ENCODE peak calls at places on chromosomes 4 and X, in six cellular contexts. One of them, this sample, is unnamed.

GRCh38 chr4:101244349-101244748 is 103.0 kb downstream of the PPP3CA start:
- DNase-seq in IMR-90: no peak
- DNase-seq in hepatocyte: no peak
- DNase-seq in SK-N-SH: no peak
- DNase-seq in mammary epithelial cell: no peak
- DNase-seq in PC-9: no peak
- DNase-seq in this sample: no peak

GRCh38 chrX:44784241-44784640 is 59.6 kb upstream of the DUSP21 start:
- DNase-seq in IMR-90: no peak
- DNase-seq in hepatocyte: no peak
- DNase-seq in SK-N-SH: no peak
- DNase-seq in mammary epithelial cell: peak; percentile 19
- DNase-seq in PC-9: no peak
- DNase-seq in this sample: peak; percentile 72

GRCh38 chr4:125624951-125625350 is 310.2 kb downstream of the FAT4 start:
- DNase-seq in IMR-90: no peak
- DNase-seq in hepatocyte: no peak
- DNase-seq in SK-N-SH: no peak
- DNase-seq in mammary epithelial cell: peak; percentile 4
- DNase-seq in PC-9: no peak
- DNase-seq in this sample: no peak

GRCh38 chr4:148793221-148793620 is 351.0 kb upstream of the NR3C2 start:
- DNase-seq in IMR-90: peak; percentile 67
- DNase-seq in hepatocyte: no peak
- DNase-seq in SK-N-SH: no peak
- DNase-seq in mammary epithelial cell: no peak
- DNase-seq in PC-9: no peak
- DNase-seq in this sample: no peak

GRCh38 chrX:49163555-49164419 is 1.2 kb downstream of the MAGIX start:
- DNase-seq in IMR-90: peak; percentile 73
- DNase-seq in hepatocyte: peak; percentile 89
- DNase-seq in SK-N-SH: peak; percentile 90
- DNase-seq in mammary epithelial cell: peak; percentile 73
- DNase-seq in PC-9: peak; percentile 77
- DNase-seq in this sample: peak; percentile 88

GRCh38 chr4:110869862-110870577 is 247.1 kb upstream of the PITX2 start:
- DNase-seq in IMR-90: peak; percentile 25
- DNase-seq in hepatocyte: no peak
- DNase-seq in SK-N-SH: no peak
- DNase-seq in mammary epithelial cell: no peak
- DNase-seq in PC-9: no peak
- DNase-seq in this sample: no peak

GRCh38 chr4:112329672-112330372 is 32.7 kb downstream of the ALPK1 start:
- DNase-seq in IMR-90: no peak
- DNase-seq in hepatocyte: no peak
- DNase-seq in SK-N-SH: no peak
- DNase-seq in mammary epithelial cell: no peak
- DNase-seq in PC-9: no peak
- DNase-seq in this sample: no peak

GRCh38 chrX:37783284-37783683 is 3.4 kb downstream of the CYBB start:
- DNase-seq in IMR-90: no peak
- DNase-seq in hepatocyte: no peak
- DNase-seq in SK-N-SH: no peak
- DNase-seq in mammary epithelial cell: no peak
- DNase-seq in PC-9: no peak
- DNase-seq in this sample: no peak

GRCh38 chr4:1990676-1991075 is 18.1 kb downstream of the NELFA start:
- DNase-seq in IMR-90: no peak
- DNase-seq in hepatocyte: no peak
- DNase-seq in SK-N-SH: no peak
- DNase-seq in mammary epithelial cell: no peak
- DNase-seq in PC-9: no peak
- DNase-seq in this sample: no peak

GRCh38 chrX:29662759-29663503 is 552.4 kb upstream of the MAGEB2 start:
- DNase-seq in IMR-90: peak; percentile 98
- DNase-seq in hepatocyte: peak; percentile 48
- DNase-seq in SK-N-SH: no peak
- DNase-seq in mammary epithelial cell: peak; percentile 97
- DNase-seq in PC-9: peak; percentile 63
- DNase-seq in this sample: peak; percentile 95

GRCh38 chrX:69562904-69563568 is 52.9 kb upstream of the EDA start:
- DNase-seq in IMR-90: no peak
- DNase-seq in hepatocyte: no peak
- DNase-seq in SK-N-SH: no peak
- DNase-seq in mammary epithelial cell: no peak
- DNase-seq in PC-9: no peak
- DNase-seq in this sample: no peak

GRCh38 chr4:102869569-102870227 is 906 bp downstream of the CISD2 start:
- DNase-seq in IMR-90: peak; percentile 2
- DNase-seq in hepatocyte: no peak
- DNase-seq in SK-N-SH: no peak
- DNase-seq in mammary epithelial cell: no peak
- DNase-seq in PC-9: no peak
- DNase-seq in this sample: no peak

GRCh38 chr4:117623321-117623720 is 411.0 kb upstream of the NDST3 start:
- DNase-seq in IMR-90: no peak
- DNase-seq in hepatocyte: no peak
- DNase-seq in SK-N-SH: no peak
- DNase-seq in mammary epithelial cell: no peak
- DNase-seq in PC-9: no peak
- DNase-seq in this sample: no peak

GRCh38 chr4:61194601-61195000 is 5.5 kb upstream of the ADGRL3 start:
- DNase-seq in IMR-90: no peak
- DNase-seq in hepatocyte: no peak
- DNase-seq in SK-N-SH: no peak
- DNase-seq in mammary epithelial cell: no peak
- DNase-seq in PC-9: no peak
- DNase-seq in this sample: no peak

GRCh38 chr4:37978509-37978908 is 18.3 kb downstream of the PTTG2 start:
- DNase-seq in IMR-90: no peak
- DNase-seq in hepatocyte: no peak
- DNase-seq in SK-N-SH: no peak
- DNase-seq in mammary epithelial cell: no peak
- DNase-seq in PC-9: no peak
- DNase-seq in this sample: peak; percentile 48

GRCh38 chr4:138181288-138181687 is 60.9 kb downstream of the SLC7A11 start:
- DNase-seq in IMR-90: peak; percentile 25
- DNase-seq in hepatocyte: peak; percentile 65
- DNase-seq in SK-N-SH: no peak
- DNase-seq in mammary epithelial cell: no peak
- DNase-seq in PC-9: no peak
- DNase-seq in this sample: no peak

GRCh38 chrX:111282991-111283390 is 12.7 kb upstream of the CAPN6 start:
- DNase-seq in IMR-90: no peak
- DNase-seq in hepatocyte: no peak
- DNase-seq in SK-N-SH: no peak
- DNase-seq in mammary epithelial cell: no peak
- DNase-seq in PC-9: no peak
- DNase-seq in this sample: no peak

GRCh38 chr4:88706574-88706973 is 8.9 kb upstream of the NAP1L5 start:
- DNase-seq in IMR-90: peak; percentile 77
- DNase-seq in hepatocyte: peak; percentile 58
- DNase-seq in SK-N-SH: peak; percentile 57
- DNase-seq in mammary epithelial cell: peak; percentile 26
- DNase-seq in PC-9: no peak
- DNase-seq in this sample: peak; percentile 67

GRCh38 chrX:50471390-50471789 is 765 bp upstream of the DGKK start:
- DNase-seq in IMR-90: no peak
- DNase-seq in hepatocyte: peak; percentile 8
- DNase-seq in SK-N-SH: peak; percentile 27
- DNase-seq in mammary epithelial cell: no peak
- DNase-seq in PC-9: no peak
- DNase-seq in this sample: no peak
- H3K27me3 ChIP-seq in IMR-90: peaks cover 32% of the 10 kb centered on the region
- H3K27me3 ChIP-seq in hepatocyte: peaks cover 69% of the 10 kb centered on the region
- H3K27me3 ChIP-seq in SK-N-SH: peaks cover 42% of the 10 kb centered on the region
- H3K27me3 ChIP-seq in mammary epithelial cell: peaks cover 28% of the 10 kb centered on the region
- H3K27me3 ChIP-seq in PC-9: no peaks in the 10 kb centered on the region
- H3K27me3 ChIP-seq in this sample: peaks cover 8% of the 10 kb centered on the region

GRCh38 chr4:168923526-168924194 is 86.4 kb downstream of the CBR4 start:
- DNase-seq in IMR-90: peak; percentile 86
- DNase-seq in hepatocyte: peak; percentile 83
- DNase-seq in SK-N-SH: peak; percentile 60
- DNase-seq in mammary epithelial cell: peak; percentile 42
- DNase-seq in PC-9: peak; percentile 30
- DNase-seq in this sample: peak; percentile 74
- TF ChIP-seq CTCF in IMR-90: peak; percentile 72
- TF ChIP-seq CTCF in hepatocyte: peak; percentile 80
- TF ChIP-seq CTCF in SK-N-SH: peak; percentile 85
- TF ChIP-seq CTCF in mammary epithelial cell: peak; percentile 58
- TF ChIP-seq CTCF in PC-9: peak; percentile 73
- TF ChIP-seq CTCF in this sample: peak; percentile 80

GRCh38 chr4:73701116-73701515 is 39.3 kb upstream of the CXCL8 start:
- DNase-seq in IMR-90: peak; percentile 32
- DNase-seq in hepatocyte: no peak
- DNase-seq in SK-N-SH: no peak
- DNase-seq in mammary epithelial cell: peak; percentile 40
- DNase-seq in PC-9: no peak
- DNase-seq in this sample: peak; percentile 63

GRCh38 chr4:73693816-73694215 is 46.6 kb upstream of the CXCL8 start:
- DNase-seq in IMR-90: no peak
- DNase-seq in hepatocyte: no peak
- DNase-seq in SK-N-SH: no peak
- DNase-seq in mammary epithelial cell: no peak
- DNase-seq in PC-9: no peak
- DNase-seq in this sample: no peak

GRCh38 chr4:73702796-73703287 is 37.5 kb upstream of the CXCL8 start:
- DNase-seq in IMR-90: peak; percentile 49
- DNase-seq in hepatocyte: no peak
- DNase-seq in SK-N-SH: no peak
- DNase-seq in mammary epithelial cell: no peak
- DNase-seq in PC-9: no peak
- DNase-seq in this sample: peak; percentile 86

GRCh38 chr4:73703320-73703719 is 37.0 kb upstream of the CXCL8 start:
- DNase-seq in IMR-90: no peak
- DNase-seq in hepatocyte: no peak
- DNase-seq in SK-N-SH: no peak
- DNase-seq in mammary epithelial cell: no peak
- DNase-seq in PC-9: no peak
- DNase-seq in this sample: no peak

GRCh38 chr4:73698217-73698616 is 42.2 kb upstream of the CXCL8 start:
- DNase-seq in IMR-90: peak; percentile 58
- DNase-seq in hepatocyte: no peak
- DNase-seq in SK-N-SH: no peak
- DNase-seq in mammary epithelial cell: peak; percentile 87
- DNase-seq in PC-9: no peak
- DNase-seq in this sample: peak; percentile 44
- H3K4me2 ChIP-seq in IMR-90: no peak overlapping the region
- H3K4me2 ChIP-seq in hepatocyte: no peak overlapping the region
- H3K4me2 ChIP-seq in SK-N-SH: no peak overlapping the region
- H3K4me2 ChIP-seq in mammary epithelial cell: peak overlapping the region; percentile 49
- H3K4me2 ChIP-seq in PC-9: no peak overlapping the region
- H3K4me2 ChIP-seq in this sample: no peak overlapping the region

DNA sequence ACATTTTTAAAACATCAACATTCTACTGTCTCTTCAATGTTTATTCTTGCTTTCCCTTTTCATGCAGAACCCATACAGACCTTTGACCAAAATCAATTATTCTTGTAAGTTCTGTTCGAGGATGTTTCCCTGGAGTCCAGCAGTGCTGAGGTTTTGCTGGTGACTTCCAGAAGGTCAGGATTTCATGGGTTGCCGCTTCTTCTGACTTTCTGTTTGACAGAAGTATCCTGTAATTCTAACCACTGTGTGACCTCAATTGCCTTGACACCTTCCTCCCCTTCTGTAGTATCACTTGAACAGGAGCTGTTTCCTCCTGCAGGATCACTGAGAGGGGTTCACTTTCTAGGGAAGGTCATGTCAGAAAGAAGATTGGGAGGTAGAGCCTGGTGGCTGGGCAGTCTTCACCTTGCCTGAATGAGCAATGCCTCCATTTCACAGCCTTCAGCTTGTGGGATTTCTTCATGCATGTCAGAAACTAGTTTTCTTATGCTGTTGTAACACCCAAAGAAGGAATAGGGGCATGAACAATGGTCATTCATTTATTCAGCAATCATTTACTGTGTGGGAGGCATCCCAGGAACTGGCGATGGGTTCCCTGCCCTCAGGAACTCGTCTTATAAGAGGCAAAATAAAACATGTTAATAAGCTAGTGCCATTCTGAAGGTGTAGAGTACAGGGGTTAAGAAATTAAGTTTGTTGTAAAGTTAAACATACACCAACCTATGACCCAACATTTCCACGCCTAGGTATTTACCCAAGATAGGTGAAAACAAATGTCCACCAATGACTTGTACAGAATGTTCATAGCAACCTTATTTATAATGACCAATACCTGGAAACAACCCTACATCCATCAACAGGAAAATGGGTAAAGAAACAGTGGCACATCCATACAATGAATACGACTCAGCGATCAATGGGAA is 205.9 kb downstream of the SOWAHB start:
- DNase-seq in IMR-90: no peak
- DNase-seq in hepatocyte: no peak
- DNase-seq in SK-N-SH: no peak
- DNase-seq in mammary epithelial cell: peak; percentile 14
- DNase-seq in PC-9: no peak
- DNase-seq in this sample: no peak
- H3K27me3 ChIP-seq in IMR-90: no peaks in the 10 kb centered on the region
- H3K27me3 ChIP-seq in hepatocyte: no peaks in the 10 kb centered on the region
- H3K27me3 ChIP-seq in SK-N-SH: no peaks in the 10 kb centered on the region
- H3K27me3 ChIP-seq in mammary epithelial cell: no peaks in the 10 kb centered on the region
- H3K27me3 ChIP-seq in PC-9: no peaks in the 10 kb centered on the region
- H3K27me3 ChIP-seq in this sample: no peaks in the 10 kb centered on the region

GRCh38 chr4:26325191-26325590 is 4.4 kb downstream of the RBPJ start:
- DNase-seq in IMR-90: peak; percentile 67
- DNase-seq in hepatocyte: peak; percentile 34
- DNase-seq in SK-N-SH: peak; percentile 33
- DNase-seq in mammary epithelial cell: peak; percentile 35
- DNase-seq in PC-9: no peak
- DNase-seq in this sample: peak; percentile 50
- TF ChIP-seq CTCF in IMR-90: peak; percentile 61
- TF ChIP-seq CTCF in hepatocyte: peak; percentile 37
- TF ChIP-seq CTCF in SK-N-SH: peak; percentile 52
- TF ChIP-seq CTCF in mammary epithelial cell: no peak
- TF ChIP-seq CTCF in PC-9: peak; percentile 50
- TF ChIP-seq CTCF in this sample: peak; percentile 72

DNA sequence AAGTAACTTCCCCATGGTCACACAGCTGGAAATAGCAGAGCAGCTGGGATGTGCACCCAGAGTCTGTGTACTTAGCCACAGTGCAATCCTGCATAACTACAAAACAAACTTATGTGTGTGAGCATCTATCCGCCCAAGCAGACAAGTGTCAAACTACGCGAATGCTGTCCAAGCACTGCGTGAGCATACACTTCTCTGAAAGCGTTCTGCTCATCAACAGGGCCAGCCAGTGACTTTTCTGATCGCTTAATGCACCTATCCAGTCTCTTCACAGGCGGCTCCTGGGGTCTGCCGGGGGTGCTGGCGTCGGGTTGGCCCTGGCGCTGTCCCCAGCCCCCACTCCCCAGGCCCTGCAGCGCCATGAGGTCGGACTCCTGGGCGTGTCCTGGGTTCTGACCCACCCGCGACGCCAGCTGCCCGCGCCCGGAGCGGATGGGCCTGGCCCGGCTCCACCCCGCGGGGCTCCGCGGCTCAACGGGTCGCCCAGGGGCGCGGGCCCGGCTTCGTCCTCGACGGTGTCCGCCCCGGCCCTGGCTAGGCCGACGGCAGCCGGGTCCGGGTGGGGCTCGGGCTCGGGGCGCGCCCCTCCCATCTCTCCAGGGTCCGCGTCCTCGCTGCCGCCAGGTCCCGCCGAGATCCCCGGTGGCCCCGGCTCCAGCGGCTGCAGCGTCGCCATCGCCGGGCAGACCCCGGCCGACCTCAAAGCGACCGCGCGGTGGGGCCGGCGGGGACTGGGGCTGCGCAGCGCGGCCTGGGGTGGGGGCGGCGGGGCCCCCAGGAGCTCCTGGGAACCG is 1.3 kb upstream of the ZNF141 start:
- DNase-seq in IMR-90: no peak
- DNase-seq in hepatocyte: peak; percentile 38
- DNase-seq in SK-N-SH: peak; percentile 78
- DNase-seq in mammary epithelial cell: no peak
- DNase-seq in PC-9: no peak
- DNase-seq in this sample: no peak
- H3K4me2 ChIP-seq in IMR-90: peak overlapping the region; percentile 76
- H3K4me2 ChIP-seq in hepatocyte: peak overlapping the region; percentile 79
- H3K4me2 ChIP-seq in SK-N-SH: peak overlapping the region; percentile 87
- H3K4me2 ChIP-seq in mammary epithelial cell: peak overlapping the region; percentile 97
- H3K4me2 ChIP-seq in PC-9: no peak overlapping the region
- H3K4me2 ChIP-seq in this sample: peak overlapping the region; percentile 99